ENCODE peak calls at places on chromosomes 13 and 19, in four cellular contexts. One of them, this sample, is unnamed. For H3K4me1, the result is how much of the 10 kb centered on the place peaks cover.

GRCh38 chr19:18701250-18701608 is 17.7 kb downstream of the CRTC1 start:
- DNase-seq in gastrocnemius medialis: no peak
- DNase-seq in psoas muscle: no peak
- DNase-seq in PC-3: peak
- DNase-seq in this sample: no peak

GRCh38 chr13:88063741-88064140 is 392.6 kb downstream of the SLITRK5 start:
- DNase-seq in PC-3: peak
- DNase-seq in psoas muscle: no peak
- DNase-seq in gastrocnemius medialis: no peak
- DNase-seq in this sample: no peak

GRCh38 chr19:1468274-1469199 is 10.5 kb downstream of the C19orf25 start:
- DNase-seq in gastrocnemius medialis: no peak
- DNase-seq in PC-3: peak
- DNase-seq in psoas muscle: peak
- DNase-seq in this sample: no peak

GRCh38 chr19:38351865-38352395 is 16.3 kb downstream of the CATSPERG start:
- DNase-seq in PC-3: no peak
- DNase-seq in gastrocnemius medialis: no peak
- DNase-seq in psoas muscle: no peak
- DNase-seq in this sample: no peak

GRCh38 chr13:37457594-37457993 is 141.0 kb downstream of the POSTN start:
- DNase-seq in gastrocnemius medialis: no peak
- DNase-seq in psoas muscle: no peak
- DNase-seq in PC-3: peak
- DNase-seq in this sample: no peak

GRCh38 chr19:39325778-39326680 is 5.4 kb upstream of the LRFN1 start:
- DNase-seq in psoas muscle: no peak
- DNase-seq in gastrocnemius medialis: no peak
- DNase-seq in PC-3: peak
- DNase-seq in this sample: no peak

GRCh38 chr13:51769455-51770127 is 34.4 kb downstream of the DHRS12 start:
- DNase-seq in gastrocnemius medialis: peak
- DNase-seq in psoas muscle: peak
- DNase-seq in PC-3: no peak
- DNase-seq in this sample: no peak

GRCh38 chr19:12757544-12758274 is 6.1 kb downstream of the BEST2 start:
- DNase-seq in gastrocnemius medialis: no peak
- DNase-seq in PC-3: peak
- DNase-seq in psoas muscle: peak
- DNase-seq in this sample: peak

GRCh38 chr19:7788178-7788932 is 25.3 kb downstream of the CLEC4M start:
- DNase-seq in gastrocnemius medialis: no peak
- DNase-seq in PC-3: no peak
- DNase-seq in psoas muscle: no peak
- DNase-seq in this sample: no peak

GRCh38 chr13:51643114-51643881 is 59.0 kb downstream of the WDFY2 start:
- DNase-seq in gastrocnemius medialis: no peak
- DNase-seq in psoas muscle: no peak
- DNase-seq in PC-3: peak
- DNase-seq in this sample: no peak

GRCh38 chr13:47549219-47549752 is 451.8 kb downstream of the SUCLA2 start:
- DNase-seq in gastrocnemius medialis: no peak
- DNase-seq in PC-3: no peak
- DNase-seq in psoas muscle: no peak
- DNase-seq in this sample: no peak

GRCh38 chr13:65336916-65337315 is 1893.2 kb downstream of the PCDH9 start:
- DNase-seq in PC-3: no peak
- DNase-seq in gastrocnemius medialis: no peak
- DNase-seq in psoas muscle: no peak
- DNase-seq in this sample: no peak

GRCh38 chr13:51849145-51850101 is 4.4 kb upstream of the TMEM272 start:
- DNase-seq in PC-3: peak
- DNase-seq in psoas muscle: no peak
- DNase-seq in gastrocnemius medialis: no peak
- DNase-seq in this sample: no peak

GRCh38 chr13:78660130-78660857 is 1.3 kb upstream of the OBI1 start:
- DNase-seq in psoas muscle: no peak
- DNase-seq in gastrocnemius medialis: no peak
- DNase-seq in PC-3: no peak
- DNase-seq in this sample: no peak

GRCh38 chr19:18253716-18254115 is 20.5 kb downstream of the IQCN start:
- DNase-seq in gastrocnemius medialis: no peak
- DNase-seq in psoas muscle: no peak
- DNase-seq in PC-3: peak
- DNase-seq in this sample: peak

GRCh38 chr13:48078251-48078656 is 16.6 kb downstream of the MED4 start:
- DNase-seq in psoas muscle: no peak
- DNase-seq in gastrocnemius medialis: no peak
- DNase-seq in PC-3: peak
- DNase-seq in this sample: no peak

GRCh38 chr13:57865600-57866294 is 234.2 kb downstream of the PCDH17 start:
- DNase-seq in gastrocnemius medialis: no peak
- DNase-seq in PC-3: no peak
- DNase-seq in psoas muscle: no peak
- DNase-seq in this sample: no peak

GRCh38 chr13:50357586-50358118 is 342.4 kb downstream of the KCNRG start:
- DNase-seq in PC-3: peak
- DNase-seq in gastrocnemius medialis: no peak
- DNase-seq in psoas muscle: no peak
- DNase-seq in this sample: peak

GRCh38 chr19:18503971-18504885 is 17.6 kb downstream of the ELL start:
- DNase-seq in gastrocnemius medialis: no peak
- DNase-seq in PC-3: peak
- DNase-seq in psoas muscle: no peak
- DNase-seq in this sample: no peak

GRCh38 chr19:18419195-18419698 is at the start of gene SSBP4:
- DNase-seq in PC-3: peak
- DNase-seq in gastrocnemius medialis: no peak
- DNase-seq in psoas muscle: peak
- DNase-seq in this sample: no peak

GRCh38 chr19:18385675-18386542 is at the start of gene GDF15:
- DNase-seq in psoas muscle: peak
- DNase-seq in PC-3: peak
- DNase-seq in gastrocnemius medialis: no peak
- DNase-seq in this sample: peak

GRCh38 chr19:18648971-18649310 is 12.1 kb downstream of the KLHL26 start:
- DNase-seq in psoas muscle: peak
- DNase-seq in PC-3: no peak
- DNase-seq in gastrocnemius medialis: peak
- DNase-seq in this sample: no peak

GRCh38 chr13:21047591-21048282 is 13.6 kb downstream of the LATS2 start:
- DNase-seq in gastrocnemius medialis: no peak
- DNase-seq in PC-3: no peak
- DNase-seq in psoas muscle: peak
- DNase-seq in this sample: no peak

GRCh38 chr13:113623491-113624234 is 34.3 kb downstream of the ATP4B start:
- DNase-seq in PC-3: no peak
- DNase-seq in psoas muscle: no peak
- DNase-seq in gastrocnemius medialis: no peak
- DNase-seq in this sample: no peak

GRCh38 chr19:12983561-12984142 is 11.6 kb upstream of the NFIX start:
- DNase-seq in PC-3: peak
- DNase-seq in psoas muscle: peak
- DNase-seq in gastrocnemius medialis: no peak
- DNase-seq in this sample: peak

GRCh38 chr19:4636151-4636717 is 3.1 kb upstream of the TNFAIP8L1 start:
- DNase-seq in psoas muscle: peak
- DNase-seq in PC-3: peak
- DNase-seq in gastrocnemius medialis: no peak
- DNase-seq in this sample: peak

GRCh38 chr19:44602071-44602470 is 11.3 kb upstream of the IGSF23 start:
- DNase-seq in PC-3: no peak
- DNase-seq in gastrocnemius medialis: no peak
- DNase-seq in psoas muscle: no peak
- DNase-seq in this sample: no peak

GRCh38 chr19:861756-862528 is 2.5 kb downstream of the CFD start:
- DNase-seq in PC-3: peak
- DNase-seq in gastrocnemius medialis: no peak
- DNase-seq in psoas muscle: no peak
- DNase-seq in this sample: peak

DNA sequence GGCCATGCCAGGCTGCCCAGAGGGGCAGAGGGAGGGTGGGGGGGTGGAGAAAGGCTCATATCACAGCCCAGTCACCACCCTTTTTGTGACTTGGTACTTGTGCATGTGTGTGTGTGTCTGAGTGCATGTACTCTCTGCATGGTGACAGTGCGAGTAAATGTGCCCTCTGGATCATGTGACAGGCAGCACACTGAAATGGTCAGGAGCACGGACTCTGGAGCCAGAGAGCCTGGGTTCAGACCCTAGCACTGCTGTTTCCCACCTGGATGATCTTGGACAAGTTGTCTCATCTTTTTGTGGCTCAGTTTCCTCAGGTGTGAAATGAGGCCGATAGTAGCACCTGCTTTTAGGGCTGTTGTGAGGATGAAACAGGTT is 2.0 kb downstream of the CIC start:
- DNase-seq in gastrocnemius medialis: no peak
- DNase-seq in psoas muscle: no peak
- DNase-seq in PC-3: no peak
- DNase-seq in this sample: no peak
- H3K4me1 ChIP-seq in gastrocnemius medialis: under half
- H3K4me1 ChIP-seq in psoas muscle: under half
- H3K4me1 ChIP-seq in PC-3: under half
- H3K4me1 ChIP-seq in this sample: under half

GRCh38 chr19:15248648-15249559 is 16.7 kb upstream of the EPHX3 start:
- DNase-seq in gastrocnemius medialis: peak
- DNase-seq in PC-3: peak
- DNase-seq in psoas muscle: peak
- DNase-seq in this sample: peak

GRCh38 chr19:15250635-15250993 is 18.4 kb upstream of the EPHX3 start:
- DNase-seq in PC-3: no peak
- DNase-seq in psoas muscle: no peak
- DNase-seq in gastrocnemius medialis: peak
- DNase-seq in this sample: no peak

GRCh38 chr19:15248106-15248505 is 15.9 kb upstream of the EPHX3 start:
- DNase-seq in gastrocnemius medialis: no peak
- DNase-seq in PC-3: no peak
- DNase-seq in psoas muscle: no peak
- DNase-seq in this sample: no peak

GRCh38 chr19:15249912-15250634 is 17.8 kb upstream of the EPHX3 start:
- DNase-seq in psoas muscle: peak
- DNase-seq in gastrocnemius medialis: no peak
- DNase-seq in PC-3: no peak
- DNase-seq in this sample: no peak

GRCh38 chr19:15249560-15249874 is 17.3 kb upstream of the EPHX3 start:
- DNase-seq in gastrocnemius medialis: no peak
- DNase-seq in psoas muscle: no peak
- DNase-seq in PC-3: no peak
- DNase-seq in this sample: no peak
- TF ChIP-seq CTCF in gastrocnemius medialis: no peak
- TF ChIP-seq CTCF in psoas muscle: no peak
- TF ChIP-seq CTCF in PC-3: peak
- TF ChIP-seq CTCF in this sample: no peak

GRCh38 chr19:35295792-35296462 is 4.0 kb downstream of the MAG start:
- DNase-seq in gastrocnemius medialis: no peak
- DNase-seq in psoas muscle: no peak
- DNase-seq in PC-3: no peak
- DNase-seq in this sample: no peak

GRCh38 chr19:35295453-35295791 is 3.5 kb downstream of the MAG start:
- DNase-seq in PC-3: no peak
- DNase-seq in gastrocnemius medialis: no peak
- DNase-seq in psoas muscle: no peak
- DNase-seq in this sample: no peak

GRCh38 chr19:35297922-35298321 is 6.0 kb downstream of the MAG start:
- DNase-seq in psoas muscle: no peak
- DNase-seq in PC-3: no peak
- DNase-seq in gastrocnemius medialis: no peak
- DNase-seq in this sample: no peak

GRCh38 chr19:35297515-35297848 is 5.5 kb downstream of the MAG start:
- DNase-seq in psoas muscle: no peak
- DNase-seq in PC-3: no peak
- DNase-seq in gastrocnemius medialis: no peak
- DNase-seq in this sample: no peak

GRCh38 chr19:35296644-35297514 is 4.9 kb downstream of the MAG start:
- DNase-seq in gastrocnemius medialis: no peak
- DNase-seq in psoas muscle: no peak
- DNase-seq in PC-3: no peak
- DNase-seq in this sample: no peak
- H3K4me1 ChIP-seq in gastrocnemius medialis: under half
- H3K4me1 ChIP-seq in psoas muscle: under half
- H3K4me1 ChIP-seq in PC-3: under half
- H3K4me1 ChIP-seq in this sample: under half

GRCh38 chr19:55133639-55134444 is 15.2 kb downstream of the TNNT1 start:
- DNase-seq in gastrocnemius medialis: no peak
- DNase-seq in PC-3: no peak
- DNase-seq in psoas muscle: no peak
- DNase-seq in this sample: no peak

GRCh38 chr19:55136399-55137102 is 12.5 kb downstream of the TNNT1 start:
- DNase-seq in PC-3: no peak
- DNase-seq in psoas muscle: no peak
- DNase-seq in gastrocnemius medialis: no peak
- DNase-seq in this sample: no peak

GRCh38 chr19:55134732-55135131 is 14.3 kb downstream of the TNNT1 start:
- DNase-seq in gastrocnemius medialis: no peak
- DNase-seq in PC-3: no peak
- DNase-seq in psoas muscle: no peak
- DNase-seq in this sample: no peak

GRCh38 chr19:55131421-55131820 is 14.0 kb upstream of the PPP1R12C start:
- DNase-seq in gastrocnemius medialis: no peak
- DNase-seq in psoas muscle: no peak
- DNase-seq in PC-3: no peak
- DNase-seq in this sample: no peak

GRCh38 chr19:55132453-55133129 is 15.2 kb upstream of the PPP1R12C start:
- DNase-seq in psoas muscle: no peak
- DNase-seq in gastrocnemius medialis: no peak
- DNase-seq in PC-3: no peak
- DNase-seq in this sample: no peak
- TF ChIP-seq CTCF in psoas muscle: no peak
- TF ChIP-seq CTCF in gastrocnemius medialis: no peak
- TF ChIP-seq CTCF in PC-3: no peak
- TF ChIP-seq CTCF in this sample: no peak

GRCh38 chr19:35126624-35126959 is 8.3 kb downstream of the LGI4 start:
- DNase-seq in psoas muscle: peak
- DNase-seq in PC-3: no peak
- DNase-seq in gastrocnemius medialis: no peak
- DNase-seq in this sample: no peak

GRCh38 chr19:35127871-35128270 is 7.0 kb downstream of the LGI4 start:
- DNase-seq in psoas muscle: no peak
- DNase-seq in gastrocnemius medialis: no peak
- DNase-seq in PC-3: no peak
- DNase-seq in this sample: no peak

GRCh38 chr19:35130761-35131720 is 3.8 kb downstream of the LGI4 start:
- DNase-seq in psoas muscle: no peak
- DNase-seq in gastrocnemius medialis: no peak
- DNase-seq in PC-3: no peak
- DNase-seq in this sample: no peak

GRCh38 chr19:35125746-35126623 is 8.9 kb downstream of the LGI4 start:
- DNase-seq in psoas muscle: no peak
- DNase-seq in gastrocnemius medialis: no peak
- DNase-seq in PC-3: no peak
- DNase-seq in this sample: no peak

GRCh38 chr19:35128398-35129057 is 6.3 kb downstream of the LGI4 start:
- DNase-seq in gastrocnemius medialis: no peak
- DNase-seq in PC-3: no peak
- DNase-seq in psoas muscle: no peak
- DNase-seq in this sample: no peak
- H3K4me1 ChIP-seq in gastrocnemius medialis: half or more
- H3K4me1 ChIP-seq in PC-3: under half
- H3K4me1 ChIP-seq in psoas muscle: under half
- H3K4me1 ChIP-seq in this sample: under half

This sample was measured in lung.